ENCODE peak calls at places on chromosomes 5 and 9, in five cellular contexts. X is activated CD4-positive, alpha-beta T cell treated with anti-CD3 and anti-CD28 coated beads for 24 hours; P is adrenal gland; A is CD4-positive, alpha-beta memory T cell; T is H1. S is an unnamed sample.

GRCh38 chr9:94813379-94813778 is 86.9 kb downstream of the AOPEP start:
- DNase-seq in X (no peak), P (no peak), A (no peak), T (no peak), S (no peak)

GRCh38 chr5:172322028-172322965 is 38.7 kb upstream of the UBTD2 start:
- DNase-seq in X (no peak), P (no peak), A (no peak), T (no peak), S (no peak)

GRCh38 chr5:90563161-90563560 is 4.6 kb downstream of the ADGRV1 start:
- DNase-seq in X (no peak), P (no peak), A (no peak), T (no peak), S (no peak)

GRCh38 chr5:66993448-66993847 is 203.2 kb downstream of the CD180 start:
- DNase-seq in X (no peak), P (no peak), A (no peak), T (no peak), S (no peak)

GRCh38 chr5:159639590-159639989 is 276.7 kb upstream of the ADRA1B start:
- DNase-seq in X (no peak), P (no peak), A (no peak), T (no peak), S (no peak)

GRCh38 chr5:149719666-149720065 is 10.4 kb upstream of the PPARGC1B start:
- DNase-seq in X (no peak), P (no peak), A (no peak), T (no peak), S (no peak)

GRCh38 chr9:16154570-16155078 is 601.8 kb downstream of the CCDC171 start:
- DNase-seq in X (no peak), P (peak; percentile 3), A (no peak), T (peak; percentile 82), S (no peak)

GRCh38 chr5:73823508-73823925 is 197.5 kb downstream of the ARHGEF28 start:
- DNase-seq in X (no peak), P (no peak), A (no peak), T (no peak), S (no peak)

GRCh38 chr5:133113331-133114061 is 61.7 kb downstream of the HSPA4 start:
- DNase-seq in X (peak; percentile 14), P (no peak), A (no peak), T (peak; percentile 39), S (no peak)

GRCh38 chr5:168885324-168886120 is 306.4 kb upstream of the PANK3 start:
- DNase-seq in X (no peak), P (no peak), A (no peak), T (no peak), S (no peak)

GRCh38 chr9:19229725-19230355 is 653 bp upstream of the DENND4C start:
- DNase-seq in X (no peak), P (peak; percentile 70), A (peak; percentile 61), T (peak; percentile 90), S (no peak)

GRCh38 chr9:107322643-107323042 is 39.6 kb downstream of the RAD23B start:
- DNase-seq in X (no peak), P (no peak), A (no peak), T (no peak), S (no peak)

GRCh38 chr5:143842920-143843319 is 31.0 kb downstream of the HMHB1 start:
- DNase-seq in X (no peak), P (no peak), A (no peak), T (no peak), S (no peak)

GRCh38 chr9:33388110-33388994 is 14.0 kb downstream of the AQP7 start:
- DNase-seq in X (no peak), P (no peak), A (no peak), T (no peak), S (no peak)

GRCh38 chr5:150297934-150298595 is 4.6 kb downstream of the ARSI start:
- DNase-seq in X (no peak), P (no peak), A (no peak), T (no peak), S (no peak)

GRCh38 chr9:134130503-134131375 is 5.1 kb upstream of the WDR5 start:
- DNase-seq in X (no peak), P (peak; percentile 78), A (no peak), T (peak; percentile 82), S (no peak)

GRCh38 chr9:5578018-5578697 is 50.7 kb upstream of the RIC1 start:
- DNase-seq in X (no peak), P (no peak), A (no peak), T (no peak), S (no peak)

GRCh38 chr9:3809724-3810123 is 283.9 kb upstream of the RFX3 start:
- DNase-seq in X (no peak), P (no peak), A (no peak), T (no peak), S (no peak)

GRCh38 chr5:91955610-91956009 is 572.5 kb upstream of the ARRDC3 start:
- DNase-seq in X (no peak), P (peak; percentile 4), A (no peak), T (no peak), S (no peak)